ENCODE peak calls at places on chromosomes 4 and X, in six cellular contexts. R, D, P, F, C and O are unnamed samples.

GRCh38 chr4:71261001-71261400 is 77.8 kb upstream of the SLC4A4 start:
- ATAC-seq in R (no peak), D (no peak), P (no peak), F (no peak), C (no peak), O (no peak)

GRCh38 chrX:97494756-97495372 is 611.2 kb downstream of the RPA4 start:
- ATAC-seq in R (no peak), D (no peak), P (no peak), F (no peak), C (peak; percentile 92), O (no peak)

GRCh38 chr4:155529197-155529596 is 137.5 kb upstream of the GUCY1A1 start:
- ATAC-seq in R (no peak), D (no peak), P (no peak), F (no peak), C (peak; percentile 71), O (no peak)

GRCh38 chr4:118849867-118850812 is 14.2 kb upstream of the SEC24D start:
- ATAC-seq in R (no peak), D (no peak), P (peak; percentile 55), F (no peak), C (peak; percentile 92), O (no peak)

GRCh38 chrX:15447985-15448639 is 45.0 kb downstream of the PIR start:
- ATAC-seq in R (no peak), D (no peak), P (no peak), F (no peak), C (no peak), O (no peak)

GRCh38 chrX:21963736-21964135 is 23.2 kb downstream of the SMS start:
- ATAC-seq in R (no peak), D (no peak), P (no peak), F (no peak), C (no peak), O (peak; percentile 61)

GRCh38 chr4:138341739-138342415 is 99.7 kb upstream of the SLC7A11 start:
- ATAC-seq in R (no peak), D (no peak), P (no peak), F (no peak), C (peak; percentile 91), O (no peak)

GRCh38 chr4:105651879-105652640 is 56.4 kb downstream of the INTS12 start:
- ATAC-seq in R (no peak), D (no peak), P (no peak), F (no peak), C (no peak), O (no peak)

GRCh38 chr4:125350736-125351135 is 36.0 kb downstream of the FAT4 start:
- ATAC-seq in R (no peak), D (no peak), P (no peak), F (no peak), C (no peak), O (no peak)

GRCh38 chr4:3852309-3852708 is 86.1 kb downstream of the ADRA2C start:
- ATAC-seq in R (no peak), D (no peak), P (no peak), F (no peak), C (no peak), O (no peak)

GRCh38 chr4:186932631-186933150 is 209.0 kb upstream of the FAT1 start:
- ATAC-seq in R (no peak), D (no peak), P (no peak), F (no peak), C (no peak), O (no peak)

GRCh38 chr4:186927624-186928023 is 204.0 kb upstream of the FAT1 start:
- ATAC-seq in R (no peak), D (no peak), P (peak; percentile 70), F (no peak), C (no peak), O (no peak)

GRCh38 chr4:186931519-186931918 is 207.9 kb upstream of the FAT1 start:
- ATAC-seq in R (no peak), D (no peak), P (no peak), F (no peak), C (no peak), O (no peak)

GRCh38 chr4:186932196-186932595 is 208.5 kb upstream of the FAT1 start:
- ATAC-seq in R (no peak), D (no peak), P (no peak), F (no peak), C (no peak), O (no peak)

GRCh38 chr4:186930024-186930423 is 206.4 kb upstream of the FAT1 start:
- ATAC-seq in R (no peak), D (no peak), P (no peak), F (no peak), C (no peak), O (no peak)
- TF ChIP-seq POLR2A in R (no peak), D (no peak), P (no peak), F (no peak), C (no peak), O (no peak)

GRCh38 chr4:53885668-53886067 is 178.7 kb downstream of the CHIC2 start:
- ATAC-seq in R (no peak), D (no peak), P (peak; percentile 30), F (no peak), C (no peak), O (peak; percentile 53)
- H3K27ac ChIP-seq in R (no peak overlapping the region), D (no peak overlapping the region), P (no peak overlapping the region), F (no peak overlapping the region), C (no peak overlapping the region), O (no peak overlapping the region)

DNA sequence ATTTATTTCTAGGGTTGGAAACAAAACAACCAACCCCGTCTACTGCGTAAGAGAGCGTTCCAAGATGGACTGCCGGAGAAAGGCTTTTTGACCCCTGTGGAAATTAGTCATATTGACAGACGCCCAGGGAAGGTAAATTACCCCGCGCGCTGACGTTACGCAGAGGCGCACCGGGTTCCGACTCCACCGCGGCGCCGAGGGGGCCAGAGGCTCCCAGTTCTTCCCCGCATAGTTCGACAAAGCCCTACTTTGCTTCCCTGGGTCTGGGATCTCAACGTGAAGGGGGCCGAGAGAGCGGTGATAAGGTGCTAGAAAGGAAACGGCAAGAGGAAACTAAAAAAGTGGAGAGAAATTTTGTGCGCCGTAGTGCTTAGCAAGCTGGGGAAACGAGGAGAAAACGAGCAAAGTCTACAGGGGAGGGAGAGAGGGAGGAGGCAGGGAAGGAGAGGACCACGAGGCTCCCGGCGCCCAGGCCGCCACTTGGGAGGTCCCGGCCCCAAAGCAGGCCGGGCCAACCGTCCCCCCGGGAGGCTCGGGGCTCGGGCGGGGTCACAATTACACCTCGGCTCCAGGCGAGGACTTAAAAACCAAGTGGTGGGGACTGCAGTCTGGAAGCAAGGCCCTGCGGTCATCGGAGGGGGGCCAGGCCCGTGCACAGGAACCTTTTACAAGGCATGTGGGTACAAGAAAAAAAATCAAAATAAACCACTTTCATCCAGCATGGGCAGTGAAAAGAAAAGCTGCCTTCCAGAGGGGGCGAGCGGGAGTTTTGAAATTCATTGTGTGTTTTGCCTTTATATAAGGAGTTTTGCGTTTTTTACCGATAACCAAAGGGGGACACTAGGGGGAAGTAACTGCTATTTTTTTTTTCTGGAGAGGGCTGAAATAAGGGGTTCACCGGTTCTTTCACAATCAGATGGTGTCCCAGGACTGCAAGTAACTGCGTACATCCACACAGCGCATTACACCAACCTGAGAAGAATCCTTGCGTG is 13.1 kb downstream of the HAND2 start:
- ATAC-seq in R (no peak), D (no peak), P (no peak), F (no peak), C (no peak), O (no peak)
- TF ChIP-seq EP300 in R (no peak), D (no peak), P (no peak), F (no peak), C (no peak), O (no peak)

DNA sequence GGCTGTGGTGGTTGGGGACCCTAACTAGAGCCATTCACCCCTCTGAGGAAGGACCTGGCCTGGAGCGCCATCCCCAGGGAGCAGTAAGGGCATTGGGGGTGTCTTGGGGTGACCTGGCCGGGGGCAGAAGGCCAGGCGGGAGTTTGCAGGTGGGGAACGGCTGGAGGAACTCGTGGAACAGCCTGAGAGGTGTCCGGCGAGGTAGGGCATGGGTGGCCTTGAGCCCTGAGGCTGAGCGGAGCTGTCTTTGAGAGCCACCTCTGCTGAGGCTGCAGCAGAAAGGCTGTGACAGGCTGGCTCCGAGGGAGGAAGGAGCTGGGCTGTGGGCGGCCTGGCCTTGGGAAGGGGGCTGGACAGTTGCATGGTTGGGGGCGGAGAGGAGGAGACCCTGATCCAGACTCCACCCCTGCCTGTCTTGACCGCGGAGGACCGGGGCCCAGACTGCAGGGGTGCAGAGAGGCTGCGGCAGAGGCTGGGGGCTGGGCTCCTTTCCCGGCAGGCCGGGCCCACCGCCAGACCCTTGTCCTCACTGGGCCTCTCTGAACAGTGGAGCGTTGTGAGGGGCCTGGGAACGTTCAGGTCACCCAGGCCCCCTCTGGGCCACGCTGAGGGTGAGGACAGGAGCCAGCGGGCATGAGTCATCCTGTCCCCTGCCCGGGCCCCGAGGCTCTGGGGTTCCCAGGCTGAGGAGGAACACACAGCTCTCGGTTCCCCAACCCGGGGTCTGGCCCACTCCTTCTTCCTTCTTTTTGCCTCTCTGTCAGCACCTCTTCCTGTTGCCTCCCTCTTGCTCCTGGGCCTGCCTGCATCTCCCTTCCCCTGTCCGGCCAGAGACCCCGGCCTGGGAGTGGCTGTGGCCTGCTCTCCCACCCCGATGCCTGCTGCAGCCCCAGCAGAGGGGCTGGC is 8.1 kb downstream of the SH3BP2 start:
- ATAC-seq in R (peak; percentile 65), D (peak; percentile 2), P (peak; percentile 89), F (peak; percentile 35), C (peak; percentile 78), O (peak; percentile 65)
- TF ChIP-seq POLR2A in R (no peak), D (no peak), P (peak; percentile 67), F (no peak), C (no peak), O (no peak)

GRCh38 chrX:12946838-12947544 is 27.9 kb upstream of the TMSB4X start:
- ATAC-seq in R (peak; percentile 93), D (peak; percentile 85), P (peak; percentile 53), F (peak; percentile 79), C (peak; percentile 9), O (peak; percentile 63)

GRCh38 chrX:12947545-12948235 is 27.2 kb upstream of the TMSB4X start:
- ATAC-seq in R (peak; percentile 5), D (no peak), P (peak; percentile 82), F (no peak), C (peak; percentile 11), O (no peak)

GRCh38 chrX:12949927-12950656 is 24.8 kb upstream of the TMSB4X start:
- ATAC-seq in R (peak; percentile 74), D (peak; percentile 5), P (no peak), F (peak; percentile 66), C (peak; percentile 67), O (peak; percentile 93)

GRCh38 chrX:12949205-12949926 is 25.5 kb upstream of the TMSB4X start:
- ATAC-seq in R (no peak), D (no peak), P (no peak), F (no peak), C (peak; percentile 3), O (no peak)

GRCh38 chrX:12948495-12948894 is 26.4 kb upstream of the TMSB4X start:
- ATAC-seq in R (no peak), D (no peak), P (no peak), F (no peak), C (peak; percentile 4), O (no peak)
- H3K27ac ChIP-seq in R (peak overlapping the region; percentile 60), D (peak overlapping the region; percentile 80), P (peak overlapping the region; percentile 71), F (no peak overlapping the region), C (peak overlapping the region; percentile 97), O (no peak overlapping the region)

GRCh38 chr4:52059372-52059771 is 8.3 kb downstream of the SPATA18 start:
- ATAC-seq in R (peak; percentile 58), D (no peak), P (no peak), F (no peak), C (no peak), O (peak; percentile 78)
- TF ChIP-seq EP300 in R (no peak), D (no peak), P (no peak), F (no peak), C (no peak), O (no peak)

GRCh38 chr4:151888367-151888866 is 127.6 kb upstream of the GATB start:
- ATAC-seq in R (no peak), D (no peak), P (no peak), F (no peak), C (peak; percentile 75), O (no peak)
- TF ChIP-seq POLR2A in R (no peak), D (no peak), P (no peak), F (no peak), C (no peak), O (no peak)